ENCODE peak calls at places on chromosomes 1 and 21, in six cellular contexts. E is HCT116, W is upper lobe of left lung, I is HepG2, V is GM12878, L is K562. H is an unnamed sample.

GRCh38 chr1:7107109-7107830 is 322.0 kb downstream of the CAMTA1 start:
- ATAC-seq in E (no peak), W (no peak), V (no peak), L (no peak), I (no peak), H (no peak)

GRCh38 chr1:184843732-184844495 is 89.3 kb upstream of the EDEM3 start:
- ATAC-seq in E (no peak), W (no peak), V (peak), L (peak), I (no peak), H (no peak)

GRCh38 chr1:167082511-167083027 is 7.6 kb downstream of the GPA33 start:
- ATAC-seq in V (no peak), L (no peak), E (peak), I (peak), W (peak), H (no peak)

GRCh38 chr1:153734380-153735089 is 6.7 kb downstream of the INTS3 start:
- ATAC-seq in E (no peak), I (peak), W (peak), L (no peak), V (peak), H (no peak)

GRCh38 chr1:233897325-233898162 is 6.9 kb upstream of the SLC35F3 start:
- ATAC-seq in V (peak), L (no peak), I (no peak), W (no peak), E (no peak), H (no peak)

GRCh38 chr1:107523061-107523460 is 382.2 kb downstream of the NTNG1 start:
- ATAC-seq in W (no peak), V (no peak), L (no peak), I (no peak), E (no peak), H (no peak)

GRCh38 chr1:107459204-107459904 is 318.5 kb downstream of the NTNG1 start:
- ATAC-seq in V (peak), I (no peak), W (no peak), E (no peak), L (no peak), H (no peak)

GRCh38 chr1:60132985-60133673 is 59.6 kb upstream of the C1orf87 start:
- ATAC-seq in E (no peak), W (peak), L (no peak), I (no peak), V (no peak), H (no peak)

GRCh38 chr1:205933672-205934618 is 9.3 kb downstream of the SLC26A9 start:
- ATAC-seq in L (no peak), E (peak), W (peak), I (peak), V (no peak), H (peak)

GRCh38 chr1:205936316-205936715 is 6.9 kb downstream of the SLC26A9 start:
- ATAC-seq in L (no peak), V (no peak), W (peak), I (no peak), E (no peak), H (no peak)

GRCh38 chr1:205932776-205933175 is 10.5 kb downstream of the SLC26A9 start:
- ATAC-seq in W (no peak), I (no peak), L (no peak), E (no peak), V (no peak), H (no peak)

GRCh38 chr1:205935869-205936268 is 7.4 kb downstream of the SLC26A9 start:
- ATAC-seq in I (no peak), L (no peak), V (no peak), W (peak), E (no peak), H (no peak)

GRCh38 chr1:205934788-205935187 is 8.5 kb downstream of the SLC26A9 start:
- ATAC-seq in W (peak), L (no peak), V (no peak), I (no peak), E (no peak), H (no peak)
- TF ChIP-seq POLR2AphosphoS5 in W (peak), L (no peak), V (no peak), I (no peak), E (no peak), H (no peak)

GRCh38 chr1:63321061-63321787 is 1.1 kb upstream of the FOXD3 start:
- ATAC-seq in V (no peak), L (no peak), W (no peak), I (no peak), E (no peak), H (no peak)

GRCh38 chr1:63321788-63322247 is 549 bp upstream of the FOXD3 start:
- ATAC-seq in E (no peak), W (no peak), L (no peak), V (no peak), I (no peak), H (no peak)

GRCh38 chr1:63323866-63324778 is 1.8 kb downstream of the FOXD3 start:
- ATAC-seq in V (no peak), L (no peak), W (no peak), E (no peak), I (no peak), H (no peak)

GRCh38 chr1:63322944-63323865 is 838 bp downstream of the FOXD3 start:
- ATAC-seq in I (no peak), L (peak), E (no peak), V (no peak), W (peak), H (no peak)

GRCh38 chr1:63322248-63322943 is at the start of gene FOXD3:
- ATAC-seq in E (peak), L (peak), I (peak), W (peak), V (peak), H (peak)
- TF ChIP-seq POLR2A in E (no peak), L (no peak), I (no peak), W (no peak), V (no peak), H (no peak)

GRCh38 chr1:156893048-156893953 is at the start of gene PEAR1:
- ATAC-seq in L (no peak), E (no peak), W (no peak), V (no peak), I (no peak), H (peak)
- H3K4me3 ChIP-seq in L (no peak), E (no peak), W (peak), V (no peak), I (no peak), H (peak)

GRCh38 chr21:43691086-43691795 is 27.7 kb upstream of the PDXK start:
- ATAC-seq in V (no peak), I (no peak), W (no peak), L (no peak), E (no peak), H (no peak)

GRCh38 chr21:43691801-43692200 is 27.1 kb upstream of the PDXK start:
- ATAC-seq in W (no peak), L (no peak), V (no peak), E (no peak), I (no peak), H (no peak)

GRCh38 chr21:43689556-43690337 is 29.2 kb upstream of the PDXK start:
- ATAC-seq in V (no peak), L (no peak), I (no peak), W (no peak), E (peak), H (no peak)

GRCh38 chr21:43688906-43689305 is 29.5 kb downstream of the RRP1B start:
- ATAC-seq in W (no peak), E (no peak), L (no peak), V (no peak), I (no peak), H (no peak)

GRCh38 chr21:43690346-43690745 is 28.6 kb upstream of the PDXK start:
- ATAC-seq in W (no peak), V (no peak), E (peak), I (no peak), L (no peak), H (no peak)
- TF ChIP-seq POLR2AphosphoS5 in W (no peak), V (no peak), E (no peak), I (no peak), L (no peak), H (no peak)

DNA sequence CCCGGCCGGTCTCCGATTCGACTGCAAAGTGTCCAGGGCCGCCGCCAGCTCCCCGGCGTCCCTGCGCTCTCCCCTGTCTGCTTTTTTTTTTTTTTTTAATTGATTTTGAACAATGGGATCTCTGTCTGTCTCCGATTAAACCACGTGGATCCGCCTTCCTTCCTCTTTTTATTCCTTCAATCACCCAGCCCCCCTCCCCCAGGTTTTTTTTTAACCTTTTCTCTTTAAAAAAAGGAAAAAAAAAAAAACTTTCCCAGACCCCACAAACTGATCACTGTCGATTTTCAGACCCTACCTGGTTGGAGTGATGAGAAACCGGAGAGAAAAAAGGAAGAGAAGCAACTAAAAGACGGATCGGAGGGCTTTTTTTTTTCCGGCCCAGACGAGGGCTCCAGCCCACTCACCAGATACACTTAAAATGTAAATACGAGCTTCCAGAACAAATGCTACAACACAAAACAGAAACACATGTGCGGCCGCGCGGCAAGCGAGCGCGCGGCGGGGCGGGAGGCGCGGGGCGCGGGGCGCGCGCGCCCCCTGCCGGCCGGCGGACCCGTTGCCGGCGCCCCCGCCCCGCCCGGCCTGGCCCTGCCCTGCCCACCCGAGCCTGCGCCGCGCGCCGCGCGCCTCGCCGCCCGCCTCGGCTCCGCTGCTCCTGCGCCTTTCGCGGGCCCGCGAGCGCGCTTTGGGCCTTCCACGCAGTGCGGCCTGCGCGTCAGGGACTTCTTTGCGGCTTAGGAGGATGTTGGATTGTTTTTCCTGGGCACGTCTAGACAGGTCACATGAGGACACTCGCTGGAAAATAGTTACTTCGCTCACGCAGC is at the start of gene RCC2:
- ATAC-seq in W (peak), V (peak), L (peak), E (peak), I (peak), H (peak)
- TF ChIP-seq POLR2A in W (no peak), V (peak), L (peak), E (peak), I (no peak), H (no peak)

GRCh38 chr1:150567341-150567716 is 12.1 kb downstream of the MCL1 start:
- ATAC-seq in W (peak), I (no peak), E (no peak), L (no peak), V (peak), H (no peak)

GRCh38 chr1:150567717-150568561 is 11.5 kb downstream of the MCL1 start:
- ATAC-seq in W (peak), E (peak), L (peak), I (peak), V (peak), H (peak)

GRCh38 chr1:150568567-150568966 is 10.8 kb downstream of the MCL1 start:
- ATAC-seq in E (peak), V (peak), L (peak), W (peak), I (peak), H (no peak)

GRCh38 chr1:150564051-150564991 is 15.1 kb downstream of the MCL1 start:
- ATAC-seq in I (peak), E (no peak), V (no peak), L (no peak), W (no peak), H (no peak)

DNA sequence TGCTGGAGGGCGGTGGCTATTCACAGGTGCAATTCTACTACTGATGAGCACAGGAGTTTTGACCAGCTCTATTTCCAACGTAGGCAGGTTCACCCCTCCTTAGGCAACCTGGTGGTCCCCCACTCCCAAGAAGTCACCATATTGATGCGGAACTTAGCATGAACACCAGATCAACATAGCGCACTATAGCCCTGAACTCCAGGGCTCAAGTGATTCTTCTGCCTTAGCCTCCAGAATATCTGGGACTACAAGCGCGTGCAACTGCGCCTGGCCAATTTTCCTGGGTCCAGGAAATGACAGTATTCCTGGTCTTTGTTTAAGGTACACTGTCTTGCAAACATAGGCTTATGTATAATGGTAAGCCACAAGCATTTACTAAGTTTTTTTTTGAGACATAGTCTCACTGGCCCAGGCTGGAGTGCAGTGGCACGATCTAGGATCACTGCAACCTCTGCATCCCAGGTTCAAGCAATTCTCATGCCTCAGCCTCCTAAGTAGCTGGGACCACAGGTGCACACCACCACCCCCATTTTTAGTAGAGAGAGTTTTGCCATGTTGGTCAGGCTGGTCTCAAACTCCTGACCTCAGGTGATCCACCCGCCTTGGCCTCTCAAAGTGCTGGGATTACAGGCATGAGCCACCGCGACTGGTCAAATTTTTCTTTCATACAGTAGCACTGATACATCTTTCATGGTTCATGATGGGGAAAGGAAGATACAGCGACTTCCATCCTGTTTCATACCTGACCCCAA is 12.6 kb downstream of the MCL1 start:
- ATAC-seq in E (no peak), W (no peak), I (no peak), L (no peak), V (no peak), H (no peak)
- H3K4me3 ChIP-seq in E (no peak), W (peak), I (no peak), L (no peak), V (peak), H (peak)